ENCODE peak calls at places on chromosomes 7 and 10, in four cellular contexts. Y, I, U and C are unnamed samples.

GRCh38 chr10:132404169-132404880 is 7.3 kb downstream of the PWWP2B start:
- DNase-seq in Y (no peak), I (no peak), U (no peak), C (no peak)

GRCh38 chr10:31590023-31590800 is 271.2 kb downstream of the ZEB1 start:
- DNase-seq in Y (no peak), I (no peak), U (no peak), C (no peak)

GRCh38 chr10:61304751-61305150 is 148.4 kb downstream of the TMEM26 start:
- DNase-seq in Y (no peak), I (no peak), U (no peak), C (no peak)

GRCh38 chr10:78184851-78185692 is 151.4 kb downstream of the RPS24 start:
- DNase-seq in Y (no peak), I (no peak), U (no peak), C (no peak)

GRCh38 chr7:98930921-98931320 is 52.6 kb downstream of the TRRAP start:
- DNase-seq in Y (no peak), I (no peak), U (no peak), C (no peak)

GRCh38 chr10:118369806-118370205 is 27.7 kb upstream of the FAM204A start:
- DNase-seq in Y (no peak), I (peak), U (no peak), C (no peak)

GRCh38 chr7:150356265-150356897 is 12.2 kb upstream of the REPIN1 start:
- DNase-seq in Y (peak), I (peak), U (no peak), C (peak)

GRCh38 chr10:49387029-49387428 is 8.9 kb downstream of the DRGX start:
- DNase-seq in Y (no peak), I (no peak), U (no peak), C (no peak)

GRCh38 chr10:31362023-31362641 is 43.1 kb downstream of the ZEB1 start:
- DNase-seq in Y (no peak), I (no peak), U (no peak), C (no peak)

GRCh38 chr7:135177021-135177696 is 6.7 kb upstream of the CYREN start:
- DNase-seq in Y (peak), I (no peak), U (no peak), C (no peak)

GRCh38 chr10:74213571-74214162 is 62.6 kb downstream of the ADK start:
- DNase-seq in Y (peak), I (peak), U (no peak), C (peak)

GRCh38 chr7:30470163-30470770 is 8.3 kb downstream of the NOD1 start:
- DNase-seq in Y (no peak), I (no peak), U (no peak), C (no peak)

GRCh38 chr7:47724335-47724982 is 142.5 kb upstream of the TNS3 start:
- DNase-seq in Y (no peak), I (no peak), U (no peak), C (peak)

GRCh38 chr10:70197235-70197952 is 27.1 kb upstream of the SAR1A start:
- DNase-seq in Y (no peak), I (no peak), U (no peak), C (no peak)

GRCh38 chr10:44471410-44471809 is 86.5 kb upstream of the CXCL12 start:
- DNase-seq in Y (no peak), I (no peak), U (no peak), C (no peak)

GRCh38 chr7:117401293-117402002 is 25.8 kb downstream of the ASZ1 start:
- DNase-seq in Y (peak), I (no peak), U (no peak), C (no peak)

GRCh38 chr10:79610601-79611191 is at the start of gene SFTPA1:
- DNase-seq in Y (no peak), I (no peak), U (no peak), C (no peak)

GRCh38 chr10:63366933-63367332 is 98.8 kb downstream of the JMJD1C start:
- DNase-seq in Y (no peak), I (no peak), U (no peak), C (no peak)

GRCh38 chr7:22229148-22229547 is 127.8 kb downstream of the RAPGEF5 start:
- DNase-seq in Y (no peak), I (no peak), U (no peak), C (no peak)